ENCODE peak calls at places on chromosomes 2 and 18, in eight cellular contexts. One of them, this sample, is unnamed.

GRCh38 chr2:176175729-176176074 is 12.8 kb upstream of the HOXD1 start:
- DNase-seq in stomach: no peak
- DNase-seq in adrenal gland: no peak
- DNase-seq in uterus: no peak
- DNase-seq in ovary: peak; percentile 30
- DNase-seq in IMR-90: no peak
- DNase-seq in spleen: no peak
- DNase-seq in suprapubic skin: no peak
- DNase-seq in this sample: no peak

GRCh38 chr2:27897755-27898154 is 7.2 kb downstream of the BABAM2 start:
- DNase-seq in uterus: no peak
- DNase-seq in adrenal gland: no peak
- DNase-seq in suprapubic skin: no peak
- DNase-seq in IMR-90: no peak
- DNase-seq in stomach: no peak
- DNase-seq in spleen: no peak
- DNase-seq in ovary: no peak
- DNase-seq in this sample: no peak

GRCh38 chr2:1515986-1516797 is 102.9 kb downstream of the TPO start:
- DNase-seq in IMR-90: no peak
- DNase-seq in suprapubic skin: no peak
- DNase-seq in adrenal gland: no peak
- DNase-seq in spleen: peak; percentile 69
- DNase-seq in ovary: no peak
- DNase-seq in stomach: no peak
- DNase-seq in uterus: no peak
- DNase-seq in this sample: peak; percentile 43

GRCh38 chr18:45539383-45539960 is 75.8 kb upstream of the SLC14A2 start:
- DNase-seq in spleen: no peak
- DNase-seq in suprapubic skin: no peak
- DNase-seq in IMR-90: no peak
- DNase-seq in adrenal gland: no peak
- DNase-seq in stomach: no peak
- DNase-seq in ovary: no peak
- DNase-seq in uterus: no peak
- DNase-seq in this sample: no peak

GRCh38 chr2:200159366-200159720 is 147.2 kb upstream of the SPATS2L start:
- DNase-seq in ovary: no peak
- DNase-seq in adrenal gland: peak; percentile 13
- DNase-seq in uterus: no peak
- DNase-seq in spleen: no peak
- DNase-seq in stomach: no peak
- DNase-seq in IMR-90: peak; percentile 24
- DNase-seq in suprapubic skin: no peak
- DNase-seq in this sample: no peak

GRCh38 chr18:48109961-48110493 is 179.6 kb upstream of the SMAD2 start:
- DNase-seq in suprapubic skin: no peak
- DNase-seq in uterus: no peak
- DNase-seq in ovary: no peak
- DNase-seq in spleen: no peak
- DNase-seq in adrenal gland: no peak
- DNase-seq in IMR-90: no peak
- DNase-seq in stomach: no peak
- DNase-seq in this sample: no peak

GRCh38 chr2:56971383-56971974 is 787.7 kb downstream of the CCDC85A start:
- DNase-seq in suprapubic skin: no peak
- DNase-seq in uterus: no peak
- DNase-seq in ovary: no peak
- DNase-seq in IMR-90: no peak
- DNase-seq in stomach: no peak
- DNase-seq in adrenal gland: no peak
- DNase-seq in spleen: no peak
- DNase-seq in this sample: no peak

GRCh38 chr2:30226144-30227032 is 4.9 kb upstream of the LBH start:
- DNase-seq in ovary: no peak
- DNase-seq in uterus: no peak
- DNase-seq in IMR-90: peak; percentile 72
- DNase-seq in spleen: no peak
- DNase-seq in suprapubic skin: peak; percentile 20
- DNase-seq in adrenal gland: no peak
- DNase-seq in stomach: no peak
- DNase-seq in this sample: peak; percentile 52

GRCh38 chr18:28176674-28176932 is 327 bp downstream of the CDH2 start:
- DNase-seq in ovary: no peak
- DNase-seq in adrenal gland: no peak
- DNase-seq in suprapubic skin: no peak
- DNase-seq in IMR-90: no peak
- DNase-seq in uterus: no peak
- DNase-seq in stomach: no peak
- DNase-seq in spleen: no peak
- DNase-seq in this sample: no peak

GRCh38 chr2:78035804-78036203 is 513.6 kb upstream of the LRRTM4 start:
- DNase-seq in IMR-90: no peak
- DNase-seq in suprapubic skin: no peak
- DNase-seq in uterus: no peak
- DNase-seq in ovary: no peak
- DNase-seq in adrenal gland: no peak
- DNase-seq in stomach: no peak
- DNase-seq in spleen: no peak
- DNase-seq in this sample: no peak

GRCh38 chr2:17318013-17318412 is 200.2 kb downstream of the RAD51AP2 start:
- DNase-seq in spleen: no peak
- DNase-seq in ovary: no peak
- DNase-seq in suprapubic skin: no peak
- DNase-seq in IMR-90: no peak
- DNase-seq in adrenal gland: no peak
- DNase-seq in stomach: no peak
- DNase-seq in uterus: no peak
- DNase-seq in this sample: no peak

GRCh38 chr2:46431481-46432235 is 47.7 kb upstream of the TMEM247 start:
- DNase-seq in adrenal gland: no peak
- DNase-seq in ovary: no peak
- DNase-seq in IMR-90: peak; percentile 70
- DNase-seq in stomach: no peak
- DNase-seq in spleen: no peak
- DNase-seq in uterus: no peak
- DNase-seq in suprapubic skin: no peak
- DNase-seq in this sample: no peak

GRCh38 chr2:239278941-239279365 is 121.9 kb downstream of the HDAC4 start:
- DNase-seq in spleen: peak; percentile 64
- DNase-seq in adrenal gland: no peak
- DNase-seq in uterus: no peak
- DNase-seq in ovary: no peak
- DNase-seq in stomach: no peak
- DNase-seq in IMR-90: no peak
- DNase-seq in suprapubic skin: peak; percentile 58
- DNase-seq in this sample: peak; percentile 65

GRCh38 chr2:104026726-104027125 is 827.2 kb upstream of the POU3F3 start:
- DNase-seq in stomach: no peak
- DNase-seq in IMR-90: no peak
- DNase-seq in suprapubic skin: no peak
- DNase-seq in uterus: no peak
- DNase-seq in spleen: no peak
- DNase-seq in adrenal gland: no peak
- DNase-seq in ovary: no peak
- DNase-seq in this sample: no peak

GRCh38 chr2:36174920-36175319 is 180.7 kb upstream of the CRIM1 start:
- DNase-seq in suprapubic skin: no peak
- DNase-seq in IMR-90: no peak
- DNase-seq in stomach: no peak
- DNase-seq in uterus: no peak
- DNase-seq in spleen: no peak
- DNase-seq in ovary: no peak
- DNase-seq in adrenal gland: no peak
- DNase-seq in this sample: no peak

GRCh38 chr2:108923019-108923700 is 65.9 kb downstream of the EDAR start:
- DNase-seq in adrenal gland: no peak
- DNase-seq in stomach: peak; percentile 66
- DNase-seq in ovary: no peak
- DNase-seq in IMR-90: no peak
- DNase-seq in spleen: peak; percentile 41
- DNase-seq in uterus: no peak
- DNase-seq in suprapubic skin: no peak
- DNase-seq in this sample: peak; percentile 50

GRCh38 chr2:204796581-204796980 is 251.3 kb downstream of the PARD3B start:
- DNase-seq in adrenal gland: no peak
- DNase-seq in uterus: no peak
- DNase-seq in IMR-90: no peak
- DNase-seq in suprapubic skin: no peak
- DNase-seq in ovary: no peak
- DNase-seq in spleen: no peak
- DNase-seq in stomach: no peak
- DNase-seq in this sample: no peak

GRCh38 chr2:120580709-120581108 is 155.0 kb upstream of the GLI2 start:
- DNase-seq in IMR-90: no peak
- DNase-seq in spleen: no peak
- DNase-seq in uterus: no peak
- DNase-seq in adrenal gland: no peak
- DNase-seq in suprapubic skin: no peak
- DNase-seq in stomach: no peak
- DNase-seq in ovary: no peak
- DNase-seq in this sample: no peak

GRCh38 chr18:13587477-13587876 is 138.9 kb downstream of the FAM210A start:
- DNase-seq in suprapubic skin: no peak
- DNase-seq in ovary: no peak
- DNase-seq in spleen: no peak
- DNase-seq in uterus: no peak
- DNase-seq in IMR-90: no peak
- DNase-seq in stomach: no peak
- DNase-seq in adrenal gland: no peak
- DNase-seq in this sample: no peak

GRCh38 chr2:71130325-71131260 is at the start of gene MPHOSPH10:
- DNase-seq in ovary: peak; percentile 84
- DNase-seq in stomach: peak; percentile 90
- DNase-seq in IMR-90: peak; percentile 90
- DNase-seq in adrenal gland: peak; percentile 92
- DNase-seq in suprapubic skin: peak; percentile 91
- DNase-seq in uterus: peak; percentile 82
- DNase-seq in spleen: peak; percentile 98
- DNase-seq in this sample: peak; percentile 94
- TF ChIP-seq POLR2A in ovary: no peak
- TF ChIP-seq POLR2A in stomach: no peak
- TF ChIP-seq POLR2A in IMR-90: no peak
- TF ChIP-seq POLR2A in adrenal gland: no peak
- TF ChIP-seq POLR2A in suprapubic skin: peak; percentile 31
- TF ChIP-seq POLR2A in uterus: peak; percentile 39
- TF ChIP-seq POLR2A in spleen: no peak
- TF ChIP-seq POLR2A in this sample: no peak

GRCh38 chr2:215907147-215907546 is 106.2 kb downstream of the MREG start:
- DNase-seq in spleen: no peak
- DNase-seq in IMR-90: no peak
- DNase-seq in stomach: no peak
- DNase-seq in suprapubic skin: no peak
- DNase-seq in adrenal gland: no peak
- DNase-seq in ovary: no peak
- DNase-seq in uterus: no peak
- DNase-seq in this sample: no peak

GRCh38 chr2:215906458-215906857 is 106.9 kb downstream of the MREG start:
- DNase-seq in ovary: no peak
- DNase-seq in suprapubic skin: no peak
- DNase-seq in spleen: no peak
- DNase-seq in uterus: no peak
- DNase-seq in adrenal gland: no peak
- DNase-seq in IMR-90: no peak
- DNase-seq in stomach: no peak
- DNase-seq in this sample: no peak

GRCh38 chr2:215904101-215904500 is 109.2 kb downstream of the MREG start:
- DNase-seq in IMR-90: peak; percentile 78
- DNase-seq in suprapubic skin: no peak
- DNase-seq in ovary: no peak
- DNase-seq in uterus: no peak
- DNase-seq in spleen: no peak
- DNase-seq in adrenal gland: no peak
- DNase-seq in stomach: no peak
- DNase-seq in this sample: no peak

GRCh38 chr2:215903208-215903607 is 110.1 kb downstream of the MREG start:
- DNase-seq in IMR-90: no peak
- DNase-seq in uterus: no peak
- DNase-seq in spleen: no peak
- DNase-seq in stomach: no peak
- DNase-seq in adrenal gland: no peak
- DNase-seq in suprapubic skin: no peak
- DNase-seq in ovary: no peak
- DNase-seq in this sample: no peak

GRCh38 chr2:215905691-215906090 is 107.7 kb downstream of the MREG start:
- DNase-seq in IMR-90: no peak
- DNase-seq in stomach: no peak
- DNase-seq in spleen: no peak
- DNase-seq in suprapubic skin: no peak
- DNase-seq in adrenal gland: no peak
- DNase-seq in uterus: no peak
- DNase-seq in ovary: no peak
- DNase-seq in this sample: no peak
- TF ChIP-seq POLR2A in IMR-90: no peak
- TF ChIP-seq POLR2A in stomach: no peak
- TF ChIP-seq POLR2A in spleen: no peak
- TF ChIP-seq POLR2A in suprapubic skin: no peak
- TF ChIP-seq POLR2A in adrenal gland: no peak
- TF ChIP-seq POLR2A in uterus: no peak
- TF ChIP-seq POLR2A in ovary: no peak
- TF ChIP-seq POLR2A in this sample: no peak

GRCh38 chr2:174487536-174488162 is 820 bp upstream of the GPR155 start:
- DNase-seq in suprapubic skin: no peak
- DNase-seq in spleen: no peak
- DNase-seq in ovary: no peak
- DNase-seq in IMR-90: no peak
- DNase-seq in uterus: no peak
- DNase-seq in adrenal gland: no peak
- DNase-seq in stomach: no peak
- DNase-seq in this sample: no peak

GRCh38 chr2:174482854-174483253 is 4.0 kb downstream of the GPR155 start:
- DNase-seq in stomach: no peak
- DNase-seq in spleen: no peak
- DNase-seq in suprapubic skin: no peak
- DNase-seq in IMR-90: no peak
- DNase-seq in adrenal gland: no peak
- DNase-seq in uterus: no peak
- DNase-seq in ovary: no peak
- DNase-seq in this sample: no peak

GRCh38 chr2:174486614-174487535 is at the start of gene GPR155:
- DNase-seq in suprapubic skin: peak; percentile 100
- DNase-seq in adrenal gland: peak; percentile 100
- DNase-seq in ovary: peak; percentile 100
- DNase-seq in spleen: peak; percentile 100
- DNase-seq in uterus: peak; percentile 100
- DNase-seq in IMR-90: peak; percentile 97
- DNase-seq in stomach: peak; percentile 100
- DNase-seq in this sample: peak; percentile 100

GRCh38 chr2:174484573-174484972 is 2.3 kb downstream of the GPR155 start:
- DNase-seq in IMR-90: no peak
- DNase-seq in stomach: no peak
- DNase-seq in spleen: no peak
- DNase-seq in ovary: no peak
- DNase-seq in adrenal gland: no peak
- DNase-seq in uterus: no peak
- DNase-seq in suprapubic skin: no peak
- DNase-seq in this sample: no peak

GRCh38 chr2:174485763-174486613 is 841 bp downstream of the GPR155 start:
- DNase-seq in stomach: peak; percentile 44
- DNase-seq in suprapubic skin: no peak
- DNase-seq in ovary: peak; percentile 28
- DNase-seq in IMR-90: peak; percentile 76
- DNase-seq in spleen: peak; percentile 83
- DNase-seq in uterus: no peak
- DNase-seq in adrenal gland: peak; percentile 40
- DNase-seq in this sample: peak; percentile 69
- TF ChIP-seq POLR2A in stomach: no peak
- TF ChIP-seq POLR2A in suprapubic skin: no peak
- TF ChIP-seq POLR2A in ovary: no peak
- TF ChIP-seq POLR2A in IMR-90: no peak
- TF ChIP-seq POLR2A in spleen: no peak
- TF ChIP-seq POLR2A in uterus: no peak
- TF ChIP-seq POLR2A in adrenal gland: no peak
- TF ChIP-seq POLR2A in this sample: no peak

GRCh38 chr18:23186781-23187180 is 51.5 kb downstream of the CABLES1 start:
- DNase-seq in suprapubic skin: no peak
- DNase-seq in adrenal gland: no peak
- DNase-seq in uterus: no peak
- DNase-seq in IMR-90: no peak
- DNase-seq in stomach: no peak
- DNase-seq in spleen: peak; percentile 53
- DNase-seq in ovary: no peak
- DNase-seq in this sample: no peak
- TF ChIP-seq POLR2A in suprapubic skin: no peak
- TF ChIP-seq POLR2A in adrenal gland: no peak
- TF ChIP-seq POLR2A in uterus: no peak
- TF ChIP-seq POLR2A in IMR-90: no peak
- TF ChIP-seq POLR2A in stomach: no peak
- TF ChIP-seq POLR2A in spleen: no peak
- TF ChIP-seq POLR2A in ovary: no peak
- TF ChIP-seq POLR2A in this sample: no peak

This sample was measured in sigmoid colon.